ENCODE peak calls at places on chromosomes 16 and 17, in five cellular contexts. F is activated CD8-positive, alpha-beta memory T cell treated with anti-CD3 and anti-CD28 coated beads, Interleukin-2, amount 50 U/mL, for 48 hours; C is T-helper 1 cell; B is esophagus muscularis mucosa; K is neuronal stem cell. Y is an unnamed sample.

GRCh38 chr17:57945999-57946797 is 9.0 kb downstream of the CUEDC1 start:
- DNase-seq in K (no peak), F (no peak), C (no peak), B (no peak), Y (peak; percentile 62)

GRCh38 chr16:66064811-66065530 is 301.5 kb upstream of the CDH5 start:
- DNase-seq in K (no peak), B (no peak), F (no peak), C (no peak), Y (no peak)

GRCh38 chr16:23160082-23160481 is 10.8 kb upstream of the USP31 start:
- DNase-seq in B (no peak), C (no peak), K (no peak), F (no peak), Y (no peak)

GRCh38 chr17:77840576-77841160 is 117.8 kb upstream of the TNRC6C start:
- DNase-seq in B (no peak), K (no peak), C (no peak), F (no peak), Y (no peak)

GRCh38 chr16:86298166-86299131 is 211.9 kb upstream of the FOXF1 start:
- DNase-seq in B (no peak), F (no peak), K (no peak), C (no peak), Y (peak; percentile 64)

GRCh38 chr16:69017036-69017783 is 88.2 kb upstream of the HAS3 start:
- DNase-seq in C (no peak), F (no peak), B (peak; percentile 34), K (no peak), Y (peak; percentile 82)

GRCh38 chr17:75842411-75842810 is 1.8 kb downstream of the UNC13D start:
- DNase-seq in C (no peak), F (no peak), K (no peak), B (no peak), Y (no peak)

GRCh38 chr17:14050616-14051015 is 18.7 kb upstream of the COX10 start:
- DNase-seq in F (no peak), C (no peak), B (no peak), K (no peak), Y (no peak)

GRCh38 chr17:29383687-29384086 is 6.5 kb upstream of the TAOK1 start:
- DNase-seq in C (no peak), K (no peak), B (no peak), F (no peak), Y (peak; percentile 71)

GRCh38 chr17:68800731-68801130 is 154.5 kb downstream of the ABCA8 start:
- DNase-seq in K (no peak), F (no peak), C (no peak), B (no peak), Y (peak; percentile 86)

GRCh38 chr17:80146121-80147034 is 550 bp downstream of the EIF4A3 start:
- DNase-seq in K (peak; percentile 42), F (peak; percentile 69), B (no peak), C (no peak), Y (no peak)

GRCh38 chr17:28524476-28525415 is 18.6 kb downstream of the FOXN1 start:
- DNase-seq in B (no peak), C (no peak), K (no peak), F (no peak), Y (peak; percentile 22)

GRCh38 chr16:53061256-53061655 is 6.5 kb downstream of the CHD9 start:
- DNase-seq in K (no peak), F (no peak), C (no peak), B (no peak), Y (no peak)

GRCh38 chr17:50037321-50038107 is 18.4 kb upstream of the ITGA3 start:
- DNase-seq in K (no peak), C (no peak), F (no peak), B (no peak), Y (peak; percentile 87)